ENCODE peak calls at places on chromosome 2, in four cellular contexts. E is K562, S is SK-N-SH, X is A549. H is an unnamed sample.

GRCh38 chr2:64203131-64204005 is 59.1 kb upstream of the PELI1 start:
- DNase-seq in E (no peak), S (no peak), X (no peak), H (peak; percentile 59)

GRCh38 chr2:205739618-205740017 is 57.3 kb downstream of the NRP2 start:
- DNase-seq in E (no peak), S (peak; percentile 59), X (no peak), H (no peak)

GRCh38 chr2:100776445-100776844 is 43.5 kb upstream of the NPAS2 start:
- DNase-seq in E (no peak), S (no peak), X (no peak), H (no peak)

GRCh38 chr2:149908731-149909690 is 321.4 kb upstream of the MMADHC start:
- DNase-seq in E (no peak), S (no peak), X (no peak), H (peak; percentile 81)

GRCh38 chr2:42371621-42372473 is 10.8 kb upstream of the COX7A2L start:
- DNase-seq in E (no peak), S (peak; percentile 90), X (no peak), H (no peak)

GRCh38 chr2:204717591-204717990 is 172.3 kb downstream of the PARD3B start:
- DNase-seq in E (no peak), S (no peak), X (no peak), H (no peak)

GRCh38 chr2:101120124-101120996 is 30.8 kb downstream of the TBC1D8 start:
- DNase-seq in E (no peak), S (no peak), X (peak; percentile 49), H (peak; percentile 29)

GRCh38 chr2:69021027-69021426 is 8.0 kb downstream of the ANTXR1 start:
- DNase-seq in E (no peak), S (no peak), X (no peak), H (no peak)

GRCh38 chr2:222142027-222142426 is 156.8 kb downstream of the PAX3 start:
- DNase-seq in E (no peak), S (no peak), X (no peak), H (no peak)

GRCh38 chr2:164717000-164717597 is 95.8 kb upstream of the GRB14 start:
- DNase-seq in E (no peak), S (no peak), X (no peak), H (peak; percentile 35)

GRCh38 chr2:196131384-196131861 is 40.0 kb downstream of the STK17B start:
- DNase-seq in E (peak; percentile 39), S (peak; percentile 7), X (no peak), H (peak; percentile 44)

GRCh38 chr2:16973586-16974274 is 308.1 kb upstream of the CYRIA start:
- DNase-seq in E (no peak), S (no peak), X (no peak), H (no peak)

GRCh38 chr2:207768891-207769596 is 662 bp downstream of the FZD5 start:
- DNase-seq in E (no peak), S (no peak), X (peak; percentile 31), H (no peak)

GRCh38 chr2:178070824-178071223 is 1.8 kb downstream of the PDE11A start:
- DNase-seq in E (no peak), S (no peak), X (no peak), H (no peak)

GRCh38 chr2:207416936-207417718 is 112.6 kb upstream of the CREB1 start:
- DNase-seq in E (peak; percentile 46), S (no peak), X (no peak), H (peak; percentile 23)

GRCh38 chr2:173101687-173102086 is 26.0 kb downstream of the MAP3K20 start:
- DNase-seq in E (no peak), S (no peak), X (no peak), H (peak; percentile 76)

GRCh38 chr2:145194671-145195070 is 674.8 kb upstream of the ZEB2 start:
- DNase-seq in E (no peak), S (no peak), X (no peak), H (no peak)
- TF ChIP-seq RFX5 in E (no peak), S (no peak), X (no peak), H (no peak)

GRCh38 chr2:105582952-105583660 is 161.6 kb upstream of the NCK2 start:
- DNase-seq in E (no peak), S (no peak), X (no peak), H (no peak)
- TF ChIP-seq RFX5 in E (no peak), S (no peak), X (no peak), H (no peak)

GRCh38 chr2:106187426-106187825 is 6.7 kb downstream of the UXS1 start:
- DNase-seq in E (no peak), S (no peak), X (no peak), H (no peak)

GRCh38 chr2:106189325-106189724 is 4.8 kb downstream of the UXS1 start:
- DNase-seq in E (no peak), S (no peak), X (no peak), H (no peak)

GRCh38 chr2:106192752-106193490 is 1.2 kb downstream of the UXS1 start:
- DNase-seq in E (no peak), S (peak; percentile 49), X (peak; percentile 41), H (peak; percentile 87)

GRCh38 chr2:106191511-106192016 is 2.5 kb downstream of the UXS1 start:
- DNase-seq in E (no peak), S (no peak), X (no peak), H (no peak)

DNA sequence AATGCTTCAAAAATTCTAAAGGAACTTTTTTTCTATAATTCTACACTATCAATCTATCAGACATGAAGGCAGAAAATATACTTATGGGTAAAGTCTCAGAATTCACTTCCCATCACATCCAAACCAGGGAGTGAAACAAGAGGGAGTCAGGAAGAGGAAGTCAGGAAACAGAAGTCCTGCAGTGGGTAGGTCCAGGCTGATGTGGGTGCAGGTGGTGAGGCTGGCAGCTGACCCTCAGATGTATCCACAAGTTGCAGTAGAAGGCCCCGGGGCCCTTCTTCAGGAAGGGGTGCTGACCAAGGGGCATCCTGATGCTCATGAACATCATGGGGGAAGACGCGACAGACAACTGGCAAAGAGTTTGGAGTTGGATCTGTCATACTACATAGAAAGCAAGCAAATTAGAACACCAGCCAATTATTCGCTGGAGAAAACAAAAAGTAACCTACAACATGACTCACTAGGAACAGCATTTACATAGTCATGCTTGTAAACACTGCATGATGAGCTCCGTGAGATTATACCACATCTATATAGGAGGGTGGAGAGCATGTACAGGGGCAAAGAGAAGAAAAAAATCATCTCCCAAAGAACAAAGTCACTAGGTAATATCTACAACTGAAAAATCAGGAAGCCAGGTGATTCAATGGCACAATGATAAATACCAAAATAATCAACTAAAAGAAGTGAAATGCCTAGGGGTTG is 4.2 kb downstream of the UXS1 start:
- DNase-seq in E (no peak), S (no peak), X (no peak), H (peak; percentile 82)
- TF ChIP-seq RFX5 in E (no peak), S (no peak), X (no peak), H (no peak)

DNA sequence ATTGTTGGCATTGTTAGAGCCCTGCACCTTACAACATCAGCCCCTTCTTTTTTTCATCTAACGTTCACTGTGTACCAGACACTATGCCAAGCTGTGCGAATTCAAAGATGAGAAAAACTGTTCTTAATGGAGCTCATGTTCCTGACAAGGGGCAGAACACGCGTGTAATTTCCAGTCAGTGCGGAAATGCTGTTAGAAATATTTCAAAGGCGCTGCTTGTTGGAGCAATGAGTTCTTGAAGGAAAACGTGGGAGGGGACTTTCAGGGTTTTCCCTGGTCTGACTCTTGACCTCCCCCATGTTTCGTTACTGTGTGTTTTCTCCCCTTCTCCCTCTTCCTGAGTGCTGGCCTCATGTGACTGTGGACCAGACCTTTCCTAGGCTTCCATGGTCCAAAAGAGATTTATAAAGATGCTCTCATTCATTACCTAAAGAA is 1.5 kb downstream of the MTHFD2 start:
- DNase-seq in E (no peak), S (no peak), X (no peak), H (peak; percentile 12)
- TF ChIP-seq RFX5 in E (no peak), S (no peak), X (no peak), H (no peak)

GRCh38 chr2:226828164-226828563 is 7.7 kb upstream of the RHBDD1 start:
- DNase-seq in E (no peak), S (no peak), X (no peak), H (peak; percentile 22)

GRCh38 chr2:226832076-226832475 is 3.8 kb upstream of the RHBDD1 start:
- DNase-seq in E (no peak), S (no peak), X (no peak), H (no peak)

GRCh38 chr2:226831266-226831665 is 4.6 kb upstream of the RHBDD1 start:
- DNase-seq in E (no peak), S (no peak), X (no peak), H (no peak)

GRCh38 chr2:226835420-226835795 is 446 bp upstream of the RHBDD1 start:
- DNase-seq in E (peak; percentile 76), S (no peak), X (peak; percentile 20), H (peak; percentile 29)

DNA sequence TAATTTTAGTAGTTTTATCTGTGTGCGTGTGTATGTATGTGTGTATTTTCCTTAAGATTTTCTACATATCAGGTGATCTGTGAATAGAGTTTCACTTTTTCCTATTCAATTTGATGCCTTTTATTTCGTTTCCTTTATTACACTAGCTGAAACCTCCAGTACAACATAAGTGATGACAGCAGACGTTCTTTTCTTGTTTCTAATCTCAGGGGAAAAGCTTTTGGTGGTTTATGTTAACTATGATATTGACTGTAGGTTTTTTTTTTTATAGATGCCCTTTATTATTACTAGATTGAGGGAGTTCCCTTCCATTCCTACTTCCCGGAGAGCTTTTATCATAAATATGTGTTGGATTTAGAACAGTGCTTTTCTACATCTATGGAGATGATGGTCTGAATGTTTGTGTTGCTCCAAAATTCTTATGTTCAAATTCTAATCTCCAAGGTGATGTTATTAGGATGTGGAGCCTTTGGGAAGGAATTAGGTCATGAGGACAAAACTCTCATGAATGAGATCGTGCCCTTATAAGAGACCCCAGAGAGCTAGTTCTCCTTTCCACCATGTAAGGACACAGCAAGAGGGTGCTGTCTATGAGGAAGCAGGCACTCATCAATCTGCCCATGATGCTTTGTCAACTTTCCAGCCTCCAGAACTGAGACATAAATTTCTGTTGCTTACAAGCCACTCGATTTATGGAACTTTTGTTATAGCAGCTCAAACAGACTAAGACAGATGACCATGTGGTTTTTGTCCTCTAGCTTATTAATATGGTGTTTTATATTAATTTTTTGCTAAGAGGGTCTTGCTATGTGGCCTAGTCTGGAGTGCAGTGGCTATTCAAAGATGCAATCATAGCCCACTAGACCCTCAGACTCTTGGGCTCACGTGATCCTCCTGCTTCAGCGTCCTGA is 5.9 kb upstream of the RHBDD1 start:
- DNase-seq in E (no peak), S (no peak), X (no peak), H (no peak)
- TF ChIP-seq RFX5 in E (no peak), S (no peak), X (no peak), H (no peak)

GRCh38 chr2:109527079-109527478 is 86.7 kb downstream of the SEPTIN10 start:
- DNase-seq in E (no peak), S (no peak), X (no peak), H (no peak)
- TF ChIP-seq RFX5 in E (no peak), S (no peak), X (no peak), H (no peak)

DNA sequence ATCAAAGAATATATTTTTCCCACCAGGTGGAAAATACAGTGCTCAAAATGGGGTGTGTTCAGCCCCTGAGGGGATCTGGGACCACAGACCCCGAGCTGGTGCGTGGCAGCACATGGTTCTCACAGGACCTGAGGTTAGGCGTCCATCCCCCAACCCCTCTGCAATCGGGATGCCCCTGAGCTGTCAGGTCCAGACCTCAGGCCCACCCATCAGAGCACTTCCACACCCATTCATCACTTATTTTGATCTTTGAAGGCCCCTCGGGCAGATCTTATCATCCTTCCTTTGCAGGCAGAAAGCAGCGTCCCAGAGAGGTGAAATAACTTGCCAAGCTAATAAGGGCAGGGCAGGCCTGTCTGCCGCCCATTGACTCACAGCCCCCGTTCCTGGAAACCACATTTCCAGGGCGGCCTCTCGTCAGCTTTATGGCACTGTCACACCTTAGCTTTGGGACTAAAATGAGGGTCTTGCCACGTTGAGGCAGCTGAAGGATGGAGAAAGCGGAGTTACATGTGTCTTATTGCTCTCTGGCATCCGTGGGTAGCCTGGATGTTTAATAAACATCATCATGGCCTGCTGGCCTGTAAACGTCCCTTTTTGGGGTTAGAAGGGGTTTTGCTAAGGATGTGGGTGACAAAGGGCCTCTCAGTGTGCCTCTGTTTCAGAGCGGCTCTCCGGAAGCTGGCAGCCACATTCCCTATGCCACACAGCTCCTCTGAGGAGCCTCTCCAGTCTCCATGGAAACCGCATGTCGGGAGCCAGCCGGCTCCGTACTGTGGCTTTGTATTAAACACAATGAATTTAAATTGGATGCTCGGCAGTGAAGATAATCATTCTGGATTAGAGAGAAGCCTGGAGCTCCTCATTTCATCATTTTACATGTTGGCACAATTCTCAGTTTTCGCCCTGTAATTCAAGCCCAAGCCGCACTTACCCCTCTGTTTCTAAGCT is 58.3 kb upstream of the MAPRE3 start:
- DNase-seq in E (no peak), S (peak; percentile 83), X (no peak), H (no peak)
- TF ChIP-seq RFX5 in E (no peak), S (peak; percentile 36), X (no peak), H (no peak)